ENCODE peak calls at places on chromosomes 2 and 18, in five cellular contexts. One of them, this sample, is unnamed.

GRCh38 chr18:50638623-50639398 is 78.9 kb downstream of the MAPK4 start:
- DNase-seq in GM12878: no peak
- DNase-seq in K562: no peak
- DNase-seq in HepG2: no peak
- DNase-seq in H1: peak; percentile 53
- DNase-seq in this sample: no peak

GRCh38 chr18:60146220-60146960 is 226.2 kb downstream of the MC4R start:
- DNase-seq in H1: no peak
- DNase-seq in K562: peak; percentile 6
- DNase-seq in GM12878: no peak
- DNase-seq in HepG2: no peak
- DNase-seq in this sample: no peak

GRCh38 chr2:128316777-128317185 is 1.9 kb downstream of the HS6ST1 start:
- DNase-seq in GM12878: no peak
- DNase-seq in HepG2: no peak
- DNase-seq in K562: no peak
- DNase-seq in H1: no peak
- DNase-seq in this sample: no peak

GRCh38 chr18:68177807-68178702 is 536.9 kb downstream of the TMX3 start:
- DNase-seq in K562: no peak
- DNase-seq in H1: no peak
- DNase-seq in GM12878: no peak
- DNase-seq in HepG2: peak; percentile 74
- DNase-seq in this sample: no peak

GRCh38 chr2:34806396-34806795 is 1207.3 kb upstream of the FAM98A start:
- DNase-seq in GM12878: no peak
- DNase-seq in H1: no peak
- DNase-seq in HepG2: no peak
- DNase-seq in K562: no peak
- DNase-seq in this sample: no peak

GRCh38 chr2:183665976-183666375 is 541.7 kb downstream of the NUP35 start:
- DNase-seq in H1: no peak
- DNase-seq in GM12878: no peak
- DNase-seq in HepG2: no peak
- DNase-seq in K562: no peak
- DNase-seq in this sample: no peak

GRCh38 chr2:166375736-166376487 is at the start of gene SCN9A:
- DNase-seq in GM12878: no peak
- DNase-seq in K562: peak; percentile 90
- DNase-seq in H1: peak; percentile 85
- DNase-seq in HepG2: peak; percentile 82
- DNase-seq in this sample: no peak

GRCh38 chr2:43495727-43496126 is 100.1 kb downstream of the THADA start:
- DNase-seq in GM12878: no peak
- DNase-seq in K562: no peak
- DNase-seq in HepG2: no peak
- DNase-seq in H1: no peak
- DNase-seq in this sample: no peak

GRCh38 chr2:147739531-147739930 is 105.3 kb upstream of the ACVR2A start:
- DNase-seq in K562: no peak
- DNase-seq in GM12878: no peak
- DNase-seq in H1: no peak
- DNase-seq in HepG2: no peak
- DNase-seq in this sample: no peak

GRCh38 chr2:7835693-7836680 is 845.9 kb upstream of the ID2 start:
- DNase-seq in HepG2: peak; percentile 65
- DNase-seq in H1: no peak
- DNase-seq in GM12878: peak; percentile 64
- DNase-seq in K562: no peak
- DNase-seq in this sample: no peak

GRCh38 chr2:36371963-36372391 is 16.4 kb downstream of the CRIM1 start:
- DNase-seq in H1: no peak
- DNase-seq in GM12878: no peak
- DNase-seq in K562: no peak
- DNase-seq in HepG2: peak; percentile 73
- DNase-seq in this sample: no peak
- TF ChIP-seq SP1 in H1: no peak
- TF ChIP-seq SP1 in GM12878: no peak
- TF ChIP-seq SP1 in K562: no peak
- TF ChIP-seq SP1 in HepG2: no peak
- TF ChIP-seq SP1 in this sample: peak; percentile 50

DNA sequence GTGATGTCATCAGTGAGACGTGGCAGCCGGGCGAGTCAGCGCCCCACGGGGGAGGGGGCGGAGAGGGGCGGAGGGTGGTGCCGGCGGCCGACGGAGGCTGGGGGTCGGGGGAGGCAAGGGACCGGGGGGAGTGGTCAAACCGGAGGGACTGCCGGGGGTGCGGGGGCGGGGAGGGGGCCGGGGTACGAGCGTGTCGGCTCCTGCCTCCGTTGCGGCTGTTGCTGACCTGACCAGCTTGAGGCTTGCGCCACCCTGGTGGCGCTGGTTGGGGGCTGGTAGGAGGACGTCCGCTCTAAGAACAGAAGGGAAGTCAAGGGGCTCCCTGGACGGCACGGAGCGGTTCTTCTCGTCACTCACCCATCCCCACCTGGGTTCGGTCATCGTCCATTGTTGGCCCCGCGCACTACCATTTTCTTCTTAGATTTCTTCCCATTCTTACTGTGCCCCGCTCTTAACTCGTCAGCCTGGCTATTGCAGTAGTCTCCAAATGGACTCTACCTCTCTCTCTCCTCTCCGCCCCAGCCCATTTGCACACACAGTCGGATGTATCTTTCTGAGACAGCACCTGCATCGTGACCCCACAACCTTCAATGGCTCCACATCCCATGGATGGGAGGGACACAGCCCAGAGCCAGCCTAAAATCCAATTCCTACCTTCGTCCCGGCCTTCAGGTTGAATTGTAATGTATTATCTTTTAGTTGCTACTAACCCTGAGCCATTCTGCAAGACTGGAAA is 702 bp upstream of the RAB1A start:
- DNase-seq in H1: no peak
- DNase-seq in HepG2: no peak
- DNase-seq in K562: peak; percentile 93
- DNase-seq in GM12878: peak; percentile 23
- DNase-seq in this sample: no peak
- TF ChIP-seq YY1 in H1: no peak
- TF ChIP-seq YY1 in HepG2: no peak
- TF ChIP-seq YY1 in K562: peak; percentile 64
- TF ChIP-seq YY1 in GM12878: peak; percentile 64
- TF ChIP-seq YY1 in this sample: no peak

GRCh38 chr18:2197945-2198344 is 373.4 kb downstream of the METTL4 start:
- DNase-seq in HepG2: no peak
- DNase-seq in K562: no peak
- DNase-seq in GM12878: no peak
- DNase-seq in H1: no peak
- DNase-seq in this sample: no peak
- H3K4me2 ChIP-seq in HepG2: no peak overlapping the region
- H3K4me2 ChIP-seq in K562: no peak overlapping the region
- H3K4me2 ChIP-seq in GM12878: no peak overlapping the region
- H3K4me2 ChIP-seq in H1: no peak overlapping the region
- H3K4me2 ChIP-seq in this sample: no peak overlapping the region

DNA sequence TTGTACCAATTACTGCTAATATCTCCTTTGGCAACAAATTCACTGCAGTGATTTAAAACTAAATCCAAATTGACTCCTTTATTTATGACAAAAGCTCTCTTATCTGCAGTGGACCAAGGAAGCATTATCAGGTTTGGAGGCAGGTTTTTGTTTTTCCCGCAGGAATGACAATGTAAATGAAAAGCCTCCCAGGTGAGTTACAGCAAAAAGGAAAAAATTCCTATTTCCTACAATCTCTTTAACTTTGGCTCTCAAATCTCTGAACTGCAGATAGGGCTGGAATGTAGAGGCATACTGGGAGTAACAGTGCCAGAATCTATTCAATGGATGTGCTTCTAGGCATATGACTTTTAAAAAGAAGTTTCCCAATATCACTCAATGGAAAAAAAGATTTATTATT is 28.9 kb upstream of the LRP2 start:
- DNase-seq in HepG2: no peak
- DNase-seq in H1: no peak
- DNase-seq in K562: no peak
- DNase-seq in GM12878: no peak
- DNase-seq in this sample: no peak
- TF ChIP-seq SP1 in HepG2: no peak
- TF ChIP-seq SP1 in H1: no peak
- TF ChIP-seq SP1 in K562: no peak
- TF ChIP-seq SP1 in GM12878: no peak
- TF ChIP-seq SP1 in this sample: no peak

GRCh38 chr2:28134262-28134812 is 243.8 kb downstream of the BABAM2 start:
- DNase-seq in K562: no peak
- DNase-seq in GM12878: no peak
- DNase-seq in H1: no peak
- DNase-seq in HepG2: no peak
- DNase-seq in this sample: no peak

GRCh38 chr2:28135324-28135723 is 244.8 kb downstream of the BABAM2 start:
- DNase-seq in HepG2: no peak
- DNase-seq in GM12878: no peak
- DNase-seq in H1: no peak
- DNase-seq in K562: no peak
- DNase-seq in this sample: no peak

GRCh38 chr2:28134857-28135256 is 244.3 kb downstream of the BABAM2 start:
- DNase-seq in H1: no peak
- DNase-seq in GM12878: no peak
- DNase-seq in HepG2: no peak
- DNase-seq in K562: no peak
- DNase-seq in this sample: no peak

GRCh38 chr2:28128281-28128950 is 237.9 kb downstream of the BABAM2 start:
- DNase-seq in K562: no peak
- DNase-seq in GM12878: no peak
- DNase-seq in H1: no peak
- DNase-seq in HepG2: no peak
- DNase-seq in this sample: no peak

DNA sequence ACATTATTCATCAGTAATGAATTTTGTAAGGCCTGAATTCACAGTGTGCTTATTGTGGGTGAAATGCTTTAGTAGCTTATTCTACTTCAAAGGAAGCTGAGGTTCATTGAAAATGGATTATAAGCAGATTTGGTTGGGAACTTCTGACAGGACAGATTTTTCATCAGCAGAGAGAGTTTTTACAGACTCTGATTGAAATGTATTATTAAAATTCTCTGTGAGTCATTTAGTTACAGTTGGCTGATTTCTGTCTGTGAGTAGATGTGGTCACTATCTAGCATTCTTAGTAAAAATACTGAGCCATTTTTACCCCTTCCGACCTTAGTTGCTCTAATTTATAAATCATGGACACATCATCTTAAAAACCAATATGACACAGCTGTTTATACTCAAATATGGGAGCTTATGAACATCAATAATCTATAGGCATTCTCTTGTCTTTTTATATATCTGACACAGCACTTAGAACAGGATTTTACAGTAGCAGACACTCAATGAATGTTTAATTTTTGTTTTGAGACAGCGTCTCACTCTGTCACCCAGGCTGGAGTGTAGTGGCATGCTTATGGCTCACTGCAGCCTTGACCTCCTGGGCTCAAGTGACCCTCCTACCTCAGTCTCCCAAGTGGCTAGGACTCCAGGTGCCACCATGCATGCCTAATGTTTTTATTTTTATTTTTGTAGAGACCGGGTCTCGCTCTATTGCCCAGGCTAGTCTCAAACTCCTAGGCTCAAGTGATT is 239.6 kb downstream of the BABAM2 start:
- DNase-seq in GM12878: no peak
- DNase-seq in H1: no peak
- DNase-seq in K562: no peak
- DNase-seq in HepG2: no peak
- DNase-seq in this sample: no peak
- TF ChIP-seq YY1 in GM12878: no peak
- TF ChIP-seq YY1 in H1: no peak
- TF ChIP-seq YY1 in K562: no peak
- TF ChIP-seq YY1 in HepG2: no peak
- TF ChIP-seq YY1 in this sample: no peak

GRCh38 chr18:73409242-73409641 is 541.5 kb upstream of the NETO1 start:
- DNase-seq in HepG2: no peak
- DNase-seq in H1: no peak
- DNase-seq in K562: no peak
- DNase-seq in GM12878: no peak
- DNase-seq in this sample: no peak

GRCh38 chr18:73407506-73407905 is 539.7 kb upstream of the NETO1 start:
- DNase-seq in H1: no peak
- DNase-seq in GM12878: no peak
- DNase-seq in HepG2: no peak
- DNase-seq in K562: no peak
- DNase-seq in this sample: no peak

GRCh38 chr18:73414069-73414468 is 546.3 kb upstream of the NETO1 start:
- DNase-seq in GM12878: no peak
- DNase-seq in K562: no peak
- DNase-seq in HepG2: no peak
- DNase-seq in H1: no peak
- DNase-seq in this sample: no peak

GRCh38 chr18:73408434-73408833 is 540.6 kb upstream of the NETO1 start:
- DNase-seq in HepG2: no peak
- DNase-seq in GM12878: no peak
- DNase-seq in H1: no peak
- DNase-seq in K562: no peak
- DNase-seq in this sample: no peak
- H3K4me2 ChIP-seq in HepG2: no peak overlapping the region
- H3K4me2 ChIP-seq in GM12878: no peak overlapping the region
- H3K4me2 ChIP-seq in H1: no peak overlapping the region
- H3K4me2 ChIP-seq in K562: no peak overlapping the region
- H3K4me2 ChIP-seq in this sample: no peak overlapping the region

DNA sequence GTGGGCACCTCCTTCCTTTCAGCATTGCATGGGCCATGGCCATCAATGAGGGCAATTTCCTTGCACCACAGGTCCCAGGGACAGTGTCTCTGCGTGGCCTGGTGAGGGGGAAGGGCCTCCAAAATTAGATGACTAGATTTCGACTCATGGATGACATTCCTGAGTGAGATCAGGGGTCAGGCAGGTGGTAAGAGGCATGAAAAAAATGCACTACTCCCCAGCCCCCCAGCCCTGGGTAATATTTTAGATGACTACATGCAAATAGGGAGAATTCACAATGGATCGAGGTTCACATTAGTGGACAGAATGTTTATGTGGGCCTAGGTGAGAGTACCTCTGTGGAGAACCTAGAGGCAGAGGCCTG is 19.0 kb upstream of the IGFBP5 start:
- DNase-seq in K562: no peak
- DNase-seq in H1: no peak
- DNase-seq in HepG2: no peak
- DNase-seq in GM12878: no peak
- DNase-seq in this sample: no peak
- TF ChIP-seq SP1 in K562: no peak
- TF ChIP-seq SP1 in H1: no peak
- TF ChIP-seq SP1 in HepG2: no peak
- TF ChIP-seq SP1 in GM12878: no peak
- TF ChIP-seq SP1 in this sample: no peak

This sample was measured in HCT116.